ENCODE peak calls at places on chromosome 9, in five cellular contexts. H, I, L, A and Q are unnamed samples.
A peak's percentile ranks its signal among the peaks of the same experiment; 100 is the strongest.

GRCh38 chr9:69130456-69131441 is 43.3 kb upstream of the TJP2 start:
- DNase-seq in H (no peak), I (no peak), L (no peak), A (peak; percentile 96), Q (no peak)

GRCh38 chr9:72592501-72593403 is 71.3 kb downstream of the TMC1 start:
- DNase-seq in H (peak; percentile 23), I (no peak), L (peak; percentile 23), A (peak; percentile 87), Q (no peak)

GRCh38 chr9:70603020-70603411 is 188.6 kb upstream of the KLF9 start:
- DNase-seq in H (no peak), I (no peak), L (no peak), A (no peak), Q (no peak)

GRCh38 chr9:2125909-2126308 is 110.8 kb downstream of the SMARCA2 start:
- DNase-seq in H (no peak), I (no peak), L (peak; percentile 14), A (no peak), Q (no peak)

GRCh38 chr9:19976226-19976625 is 187.4 kb upstream of the SLC24A2 start:
- DNase-seq in H (no peak), I (no peak), L (no peak), A (no peak), Q (no peak)

GRCh38 chr9:135951889-135952663 is 9.1 kb downstream of the UBAC1 start:
- DNase-seq in H (no peak), I (no peak), L (no peak), A (no peak), Q (no peak)

GRCh38 chr9:12972608-12973589 is 198.1 kb downstream of the LURAP1L start:
- DNase-seq in H (no peak), I (peak; percentile 56), L (no peak), A (peak; percentile 57), Q (peak; percentile 29)

GRCh38 chr9:99167694-99168093 is 54.0 kb downstream of the ALG2 start:
- DNase-seq in H (no peak), I (no peak), L (no peak), A (no peak), Q (no peak)

GRCh38 chr9:125894566-125894965 is 147.4 kb downstream of the PBX3 start:
- DNase-seq in H (no peak), I (no peak), L (no peak), A (no peak), Q (no peak)

GRCh38 chr9:96674914-96675538 is 19.9 kb upstream of the PRXL2C start:
- DNase-seq in H (no peak), I (no peak), L (no peak), A (peak; percentile 73), Q (no peak)

GRCh38 chr9:109311281-109311680 is 9.6 kb downstream of the EPB41L4B start:
- DNase-seq in H (no peak), I (no peak), L (no peak), A (peak; percentile 33), Q (no peak)

GRCh38 chr9:136595245-136596218 is 49.7 kb upstream of the NOTCH1 start:
- DNase-seq in H (no peak), I (no peak), L (no peak), A (no peak), Q (no peak)

GRCh38 chr9:127589955-127590370 is 22.1 kb upstream of the STXBP1 start:
- DNase-seq in H (peak; percentile 57), I (peak; percentile 59), L (no peak), A (peak; percentile 89), Q (no peak)

GRCh38 chr9:137069508-137070071 is 767 bp downstream of the SAPCD2 start:
- DNase-seq in H (no peak), I (peak; percentile 24), L (no peak), A (no peak), Q (no peak)

GRCh38 chr9:35262064-35262463 is 100.3 kb downstream of the UNC13B start:
- DNase-seq in H (no peak), I (no peak), L (no peak), A (no peak), Q (no peak)

GRCh38 chr9:131817627-131818026 is 77.8 kb upstream of the RAPGEF1 start:
- DNase-seq in H (peak; percentile 82), I (no peak), L (no peak), A (no peak), Q (no peak)

GRCh38 chr9:68974901-68975300 is 39.0 kb downstream of the PRKACG start:
- DNase-seq in H (no peak), I (no peak), L (no peak), A (no peak), Q (no peak)

GRCh38 chr9:3526903-3527652 is 1.3 kb upstream of the RFX3 start:
- DNase-seq in H (no peak), I (no peak), L (peak; percentile 51), A (peak; percentile 25), Q (no peak)

GRCh38 chr9:134502261-134503211 is 139.1 kb upstream of the COL5A1 start:
- DNase-seq in H (no peak), I (peak; percentile 87), L (no peak), A (peak; percentile 97), Q (peak; percentile 72)

GRCh38 chr9:89604463-89605180 is at the start of gene GADD45G:
- DNase-seq in H (peak; percentile 88), I (peak; percentile 94), L (peak; percentile 87), A (peak; percentile 82), Q (peak; percentile 91)

GRCh38 chr9:113785334-113785733 is 90.8 kb upstream of the ZNF618 start:
- DNase-seq in H (no peak), I (peak; percentile 37), L (no peak), A (no peak), Q (peak; percentile 51)

GRCh38 chr9:117957267-117957666 is 253.1 kb downstream of the TLR4 start:
- DNase-seq in H (no peak), I (no peak), L (no peak), A (no peak), Q (no peak)

GRCh38 chr9:111438576-111439235 is 45.5 kb downstream of the ECPAS start:
- DNase-seq in H (no peak), I (no peak), L (no peak), A (peak; percentile 52), Q (no peak)

GRCh38 chr9:38062498-38063362 is 6.3 kb downstream of the SHB start:
- DNase-seq in H (no peak), I (no peak), L (no peak), A (peak; percentile 70), Q (no peak)

GRCh38 chr9:116112236-116112635 is 41.4 kb upstream of the PAPPA start:
- DNase-seq in H (no peak), I (no peak), L (no peak), A (peak; percentile 41), Q (no peak)

GRCh38 chr9:132160802-132161742 is 786 bp upstream of the NTNG2 start:
- DNase-seq in H (no peak), I (peak; percentile 40), L (no peak), A (peak; percentile 80), Q (no peak)

GRCh38 chr9:137305060-137305787 is 3.2 kb upstream of the NRARP start:
- DNase-seq in H (no peak), I (peak; percentile 78), L (no peak), A (no peak), Q (peak; percentile 68)

GRCh38 chr9:121895836-121896544 is 197.1 kb downstream of the TTLL11 start:
- DNase-seq in H (no peak), I (peak; percentile 44), L (no peak), A (peak; percentile 90), Q (peak; percentile 26)